ENCODE peak calls at places on chromosomes 13 and 19, in six cellular contexts. One of them, this sample, is unnamed.

GRCh38 chr13:36341718-36342117 is 4.5 kb downstream of the SPART start:
- DNase-seq in neuronal stem cell: no peak
- DNase-seq in IMR-90: peak; percentile 51
- DNase-seq in mesenchymal stem cell: peak; percentile 83
- DNase-seq in H1: no peak
- DNase-seq in H9: no peak
- DNase-seq in this sample: no peak

GRCh38 chr19:7074705-7075282 is 5.3 kb downstream of the ZNF557 start:
- DNase-seq in neuronal stem cell: no peak
- DNase-seq in IMR-90: no peak
- DNase-seq in mesenchymal stem cell: no peak
- DNase-seq in H1: no peak
- DNase-seq in H9: no peak
- DNase-seq in this sample: no peak

GRCh38 chr19:41903161-41903953 is 20.4 kb downstream of the ARHGEF1 start:
- DNase-seq in neuronal stem cell: no peak
- DNase-seq in IMR-90: no peak
- DNase-seq in mesenchymal stem cell: no peak
- DNase-seq in H1: no peak
- DNase-seq in H9: no peak
- DNase-seq in this sample: no peak

GRCh38 chr13:105804561-105805190 is 730.8 kb downstream of the EFNB2 start:
- DNase-seq in neuronal stem cell: no peak
- DNase-seq in IMR-90: peak; percentile 59
- DNase-seq in mesenchymal stem cell: peak; percentile 62
- DNase-seq in H1: no peak
- DNase-seq in H9: no peak
- DNase-seq in this sample: no peak

GRCh38 chr13:114275309-114275708 is 6.1 kb upstream of the UPF3A start:
- DNase-seq in neuronal stem cell: no peak
- DNase-seq in IMR-90: no peak
- DNase-seq in mesenchymal stem cell: no peak
- DNase-seq in H1: no peak
- DNase-seq in H9: no peak
- DNase-seq in this sample: no peak

GRCh38 chr19:53808710-53809125 is 15.4 kb downstream of the NLRP12 start:
- DNase-seq in neuronal stem cell: no peak
- DNase-seq in IMR-90: peak; percentile 42
- DNase-seq in mesenchymal stem cell: peak; percentile 15
- DNase-seq in H1: no peak
- DNase-seq in H9: peak; percentile 66
- DNase-seq in this sample: peak; percentile 91

GRCh38 chr19:8148410-8149231 is 771 bp downstream of the FBN3 start:
- DNase-seq in neuronal stem cell: peak; percentile 65
- DNase-seq in IMR-90: no peak
- DNase-seq in mesenchymal stem cell: no peak
- DNase-seq in H1: peak; percentile 70
- DNase-seq in H9: peak; percentile 94
- DNase-seq in this sample: peak; percentile 96

GRCh38 chr19:55220525-55220924 is 8.0 kb downstream of the TMEM86B start:
- DNase-seq in neuronal stem cell: no peak
- DNase-seq in IMR-90: no peak
- DNase-seq in mesenchymal stem cell: no peak
- DNase-seq in H1: no peak
- DNase-seq in H9: peak; percentile 60
- DNase-seq in this sample: peak; percentile 65

GRCh38 chr19:41995959-41996797 is 2.1 kb upstream of the ATP1A3 start:
- DNase-seq in neuronal stem cell: peak; percentile 64
- DNase-seq in IMR-90: no peak
- DNase-seq in mesenchymal stem cell: no peak
- DNase-seq in H1: no peak
- DNase-seq in H9: peak; percentile 69
- DNase-seq in this sample: peak; percentile 89

GRCh38 chr13:38686635-38687245 is at the start of gene FREM2:
- DNase-seq in neuronal stem cell: peak; percentile 92
- DNase-seq in IMR-90: no peak
- DNase-seq in mesenchymal stem cell: peak; percentile 47
- DNase-seq in H1: peak; percentile 91
- DNase-seq in H9: peak; percentile 97
- DNase-seq in this sample: peak; percentile 98

GRCh38 chr19:12783226-12783848 is 7.9 kb upstream of the JUNB start:
- DNase-seq in neuronal stem cell: no peak
- DNase-seq in IMR-90: no peak
- DNase-seq in mesenchymal stem cell: peak; percentile 39
- DNase-seq in H1: no peak
- DNase-seq in H9: no peak
- DNase-seq in this sample: no peak

GRCh38 chr13:97574926-97575325 is 141.0 kb downstream of the RAP2A start:
- DNase-seq in neuronal stem cell: no peak
- DNase-seq in IMR-90: peak; percentile 52
- DNase-seq in mesenchymal stem cell: peak; percentile 56
- DNase-seq in H1: peak; percentile 34
- DNase-seq in H9: peak; percentile 72
- DNase-seq in this sample: peak; percentile 89

GRCh38 chr13:35211949-35212348 is 264.5 kb downstream of the MAB21L1 start:
- DNase-seq in neuronal stem cell: no peak
- DNase-seq in IMR-90: no peak
- DNase-seq in mesenchymal stem cell: no peak
- DNase-seq in H1: no peak
- DNase-seq in H9: no peak
- DNase-seq in this sample: no peak

GRCh38 chr19:33383722-33384292 is 10.3 kb downstream of the CEBPG start:
- DNase-seq in neuronal stem cell: no peak
- DNase-seq in IMR-90: no peak
- DNase-seq in mesenchymal stem cell: no peak
- DNase-seq in H1: no peak
- DNase-seq in H9: no peak
- DNase-seq in this sample: no peak

GRCh38 chr19:2345794-2346663 is 14.0 kb upstream of the TMPRSS9 start:
- DNase-seq in neuronal stem cell: no peak
- DNase-seq in IMR-90: no peak
- DNase-seq in mesenchymal stem cell: no peak
- DNase-seq in H1: no peak
- DNase-seq in H9: peak; percentile 42
- DNase-seq in this sample: no peak

GRCh38 chr19:3034845-3035541 is 5.9 kb upstream of the TLE2 start:
- DNase-seq in neuronal stem cell: no peak
- DNase-seq in IMR-90: peak; percentile 35
- DNase-seq in mesenchymal stem cell: peak; percentile 76
- DNase-seq in H1: no peak
- DNase-seq in H9: no peak
- DNase-seq in this sample: peak; percentile 76

GRCh38 chr19:10655457-10656312 is 1.5 kb downstream of the ILF3 start:
- DNase-seq in neuronal stem cell: no peak
- DNase-seq in IMR-90: peak; percentile 44
- DNase-seq in mesenchymal stem cell: peak; percentile 81
- DNase-seq in H1: no peak
- DNase-seq in H9: no peak
- DNase-seq in this sample: peak; percentile 79

GRCh38 chr13:91207261-91207660 is 140.2 kb upstream of the MIR17HG start:
- DNase-seq in neuronal stem cell: no peak
- DNase-seq in IMR-90: no peak
- DNase-seq in mesenchymal stem cell: no peak
- DNase-seq in H1: no peak
- DNase-seq in H9: no peak
- DNase-seq in this sample: no peak

GRCh38 chr13:73492811-73493210 is 434.0 kb downstream of the KLF5 start:
- DNase-seq in neuronal stem cell: no peak
- DNase-seq in IMR-90: no peak
- DNase-seq in mesenchymal stem cell: no peak
- DNase-seq in H1: no peak
- DNase-seq in H9: no peak
- DNase-seq in this sample: no peak

GRCh38 chr19:49451430-49452181 is at the start of gene PIH1D1:
- DNase-seq in neuronal stem cell: peak; percentile 96
- DNase-seq in IMR-90: peak; percentile 99
- DNase-seq in mesenchymal stem cell: peak; percentile 100
- DNase-seq in H1: peak; percentile 95
- DNase-seq in H9: peak; percentile 99
- DNase-seq in this sample: peak; percentile 100
- H2AK5ac ChIP-seq in neuronal stem cell: peak within 1 kb of the TSS; percentile 98
- H2AK5ac ChIP-seq in IMR-90: peak within 1 kb of the TSS; percentile 97
- H2AK5ac ChIP-seq in mesenchymal stem cell: peak within 1 kb of the TSS; percentile 5
- H2AK5ac ChIP-seq in H1: peak within 1 kb of the TSS; percentile 54
- H2AK5ac ChIP-seq in H9: no peak within 1 kb of the TSS
- H2AK5ac ChIP-seq in this sample: no peak within 1 kb of the TSS

DNA sequence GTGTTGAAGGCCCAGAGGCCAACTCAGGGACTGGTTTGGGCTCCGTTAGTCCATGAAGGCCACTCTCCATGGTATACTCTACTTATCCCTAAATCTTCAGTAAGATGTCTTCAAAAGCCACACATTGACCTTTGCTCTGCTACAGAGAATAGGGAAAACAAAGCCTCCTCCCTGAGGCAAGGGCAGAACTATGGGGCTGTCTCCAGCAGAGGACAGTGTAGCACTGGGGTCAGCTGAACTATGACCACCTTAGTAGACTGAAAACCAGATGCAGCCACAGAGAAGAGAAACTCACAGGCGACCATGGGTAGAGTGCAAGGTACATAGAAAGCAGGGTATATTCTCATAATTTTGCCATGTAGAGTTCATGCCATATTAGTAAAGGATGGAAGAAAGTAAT is 587.4 kb downstream of the LMO7 start:
- DNase-seq in neuronal stem cell: no peak
- DNase-seq in IMR-90: no peak
- DNase-seq in mesenchymal stem cell: no peak
- DNase-seq in H1: no peak
- DNase-seq in H9: peak; percentile 33
- DNase-seq in this sample: peak; percentile 49
- H3K23ac ChIP-seq in neuronal stem cell: no peak overlapping the region
- H3K23ac ChIP-seq in IMR-90: no peak overlapping the region
- H3K23ac ChIP-seq in mesenchymal stem cell: no peak overlapping the region
- H3K23ac ChIP-seq in H1: no peak overlapping the region
- H3K23ac ChIP-seq in H9: no peak overlapping the region
- H3K23ac ChIP-seq in this sample: no peak overlapping the region

GRCh38 chr13:40399756-40400155 is 266.7 kb downstream of the FOXO1 start:
- DNase-seq in neuronal stem cell: no peak
- DNase-seq in IMR-90: no peak
- DNase-seq in mesenchymal stem cell: no peak
- DNase-seq in H1: no peak
- DNase-seq in H9: no peak
- DNase-seq in this sample: no peak
- H2BK15ac ChIP-seq in neuronal stem cell: no peak overlapping the region
- H2BK15ac ChIP-seq in IMR-90: no peak overlapping the region
- H2BK15ac ChIP-seq in mesenchymal stem cell: no peak overlapping the region
- H2BK15ac ChIP-seq in H1: no peak overlapping the region
- H2BK15ac ChIP-seq in H9: no peak overlapping the region
- H2BK15ac ChIP-seq in this sample: no peak overlapping the region

GRCh38 chr19:18478545-18479311 is 40.8 kb upstream of the ISYNA1 start:
- DNase-seq in neuronal stem cell: no peak
- DNase-seq in IMR-90: peak; percentile 94
- DNase-seq in mesenchymal stem cell: peak; percentile 97
- DNase-seq in H1: no peak
- DNase-seq in H9: no peak
- DNase-seq in this sample: peak; percentile 84
- H2AK5ac ChIP-seq in neuronal stem cell: no peak overlapping the region
- H2AK5ac ChIP-seq in IMR-90: peak overlapping the region; percentile 97
- H2AK5ac ChIP-seq in mesenchymal stem cell: peak overlapping the region; percentile 37
- H2AK5ac ChIP-seq in H1: no peak overlapping the region
- H2AK5ac ChIP-seq in H9: no peak overlapping the region
- H2AK5ac ChIP-seq in this sample: no peak overlapping the region

This sample was measured in mesendoderm.